ENCODE peak calls at places on chromosomes 3 and 15, in eight cellular contexts. G is testis, K is A549, P is IMR-90, C is stomach, H is uterus, R is Peyer's patch, E is right lobe of liver. W is an unnamed sample.

GRCh38 chr3:192843742-192844350 is 73.8 kb downstream of the MB21D2 start:
- DNase-seq in G (no peak), E (no peak), R (no peak), C (no peak), P (no peak), H (no peak), K (no peak), W (no peak)

GRCh38 chr3:122921791-122922651 is 105.5 kb downstream of the SEMA5B start:
- DNase-seq in E (no peak), C (no peak), G (peak; percentile 35), K (peak; percentile 14), P (no peak), H (no peak), R (no peak), W (peak; percentile 87)

GRCh38 chr3:197003461-197004385 is 25.9 kb downstream of the MELTF start:
- DNase-seq in P (no peak), E (peak; percentile 67), R (peak; percentile 23), K (no peak), H (no peak), G (no peak), C (peak; percentile 44), W (peak; percentile 88)

GRCh38 chr15:65410036-65410435 is 12.7 kb downstream of the IGDCC4 start:
- DNase-seq in K (no peak), E (no peak), C (no peak), P (no peak), R (no peak), G (no peak), H (no peak), W (no peak)

GRCh38 chr3:39250116-39250747 is 29.6 kb downstream of the CX3CR1 start:
- DNase-seq in G (no peak), P (no peak), E (no peak), K (no peak), R (no peak), H (no peak), C (no peak), W (no peak)

GRCh38 chr3:151183253-151183652 is 19.8 kb downstream of the GPR171 start:
- DNase-seq in P (no peak), H (no peak), C (no peak), R (no peak), G (no peak), K (no peak), E (no peak), W (no peak)

GRCh38 chr3:195165790-195166189 is 105.2 kb downstream of the XXYLT1 start:
- DNase-seq in H (no peak), E (no peak), K (no peak), P (no peak), C (no peak), G (no peak), R (no peak), W (no peak)

GRCh38 chr15:98682992-98683701 is 34.8 kb downstream of the IGF1R start:
- DNase-seq in H (no peak), K (no peak), R (no peak), P (peak; percentile 40), E (no peak), C (no peak), G (peak; percentile 53), W (no peak)

GRCh38 chr15:38702178-38702912 is 137.7 kb upstream of the RASGRP1 start:
- DNase-seq in G (no peak), E (peak; percentile 66), P (no peak), K (peak; percentile 26), C (peak; percentile 85), H (no peak), R (no peak), W (no peak)

GRCh38 chr3:126452213-126452612 is 23.5 kb downstream of the ZXDC start:
- DNase-seq in G (peak; percentile 7), H (no peak), P (no peak), K (no peak), R (no peak), E (no peak), C (no peak), W (no peak)

GRCh38 chr15:101495334-101496197 is 6.1 kb upstream of the PCSK6 start:
- DNase-seq in P (no peak), E (no peak), G (no peak), H (no peak), C (no peak), K (no peak), R (no peak), W (no peak)

GRCh38 chr3:79211588-79212359 is 556.0 kb downstream of the ROBO1 start:
- DNase-seq in C (no peak), K (no peak), G (no peak), R (no peak), P (no peak), H (no peak), E (peak; percentile 39), W (no peak)

GRCh38 chr15:91316123-91316522 is 216.1 kb downstream of the SV2B start:
- DNase-seq in G (no peak), E (no peak), R (no peak), C (no peak), H (no peak), K (no peak), P (no peak), W (no peak)

GRCh38 chr3:74267583-74268184 is 346.8 kb downstream of the CNTN3 start:
- DNase-seq in C (no peak), G (peak; percentile 75), P (peak; percentile 63), R (no peak), K (peak; percentile 51), E (no peak), H (no peak), W (peak; percentile 22)

GRCh38 chr3:88149146-88149515 is 628 bp upstream of the C3orf38 start:
- DNase-seq in G (no peak), H (no peak), E (no peak), R (no peak), P (peak; percentile 16), C (no peak), K (no peak), W (no peak)

GRCh38 chr3:21634112-21634511 is 116.9 kb downstream of the ZNF385D start:
- DNase-seq in H (no peak), R (no peak), C (no peak), E (no peak), G (no peak), P (no peak), K (no peak), W (no peak)

GRCh38 chr3:32004111-32004790 is 22.7 kb downstream of the ZNF860 start:
- DNase-seq in E (no peak), C (no peak), P (no peak), G (no peak), R (no peak), H (no peak), K (peak; percentile 20), W (no peak)

GRCh38 chr3:62159693-62160092 is 213.7 kb downstream of the FEZF2 start:
- DNase-seq in K (no peak), R (no peak), E (no peak), H (peak; percentile 76), C (peak; percentile 76), P (peak; percentile 52), G (peak; percentile 88), W (no peak)

GRCh38 chr3:98596902-98597500 is 3.6 kb upstream of the CPOX start:
- DNase-seq in K (peak; percentile 42), G (no peak), C (no peak), P (peak; percentile 34), R (no peak), H (no peak), E (no peak), W (no peak)

GRCh38 chr15:94844533-94845390 is 613.4 kb downstream of the MCTP2 start:
- DNase-seq in R (no peak), G (peak; percentile 76), E (peak; percentile 75), P (no peak), C (peak; percentile 82), K (peak; percentile 21), H (peak; percentile 57), W (peak; percentile 51)

GRCh38 chr3:184756151-184756681 is 44.4 kb upstream of the MAGEF1 start:
- DNase-seq in H (no peak), G (no peak), P (no peak), E (no peak), K (no peak), C (no peak), R (no peak), W (no peak)

GRCh38 chr15:65405793-65406192 is 17.0 kb downstream of the IGDCC4 start:
- DNase-seq in G (no peak), K (no peak), R (no peak), P (no peak), H (no peak), E (no peak), C (no peak), W (no peak)

GRCh38 chr3:120066634-120067033 is 27.6 kb downstream of the GSK3B start:
- DNase-seq in C (no peak), G (no peak), P (no peak), H (no peak), K (no peak), R (no peak), E (no peak), W (no peak)

GRCh38 chr15:67884514-67885225 is 44.8 kb upstream of the RNU6-1 start:
- DNase-seq in R (peak; percentile 29), H (peak; percentile 89), E (peak; percentile 89), P (peak; percentile 54), K (peak; percentile 91), G (peak; percentile 88), C (peak; percentile 89), W (peak; percentile 84)
- TF ChIP-seq POLR2A in R (peak; percentile 38), H (no peak), E (peak; percentile 69), P (no peak), K (peak; percentile 41), G (no peak), C (no peak), W (no peak)

GRCh38 chr15:89121414-89121813 is 33.2 kb downstream of the ABHD2 start:
- DNase-seq in P (no peak), G (no peak), K (peak; percentile 77), E (no peak), C (peak; percentile 56), H (no peak), R (no peak), W (peak; percentile 68)

GRCh38 chr15:89119489-89120478 is 31.5 kb downstream of the ABHD2 start:
- DNase-seq in R (no peak), G (no peak), H (no peak), C (no peak), K (peak; percentile 95), E (no peak), P (peak; percentile 69), W (no peak)

GRCh38 chr15:89125038-89125826 is 37.0 kb downstream of the ABHD2 start:
- DNase-seq in K (peak; percentile 67), C (peak; percentile 56), H (no peak), P (no peak), R (no peak), G (no peak), E (peak; percentile 80), W (no peak)

GRCh38 chr15:89118481-89118989 is 30.3 kb downstream of the ABHD2 start:
- DNase-seq in C (no peak), E (no peak), H (no peak), K (no peak), R (no peak), G (no peak), P (no peak), W (no peak)

GRCh38 chr15:89122532-89123525 is 34.6 kb downstream of the ABHD2 start:
- DNase-seq in H (no peak), C (no peak), P (peak; percentile 65), R (no peak), G (no peak), E (no peak), K (no peak), W (no peak)
- TF ChIP-seq CTCF in H (no peak), C (no peak), P (no peak), R (no peak), G (no peak), E (no peak), K (no peak), W (no peak)

GRCh38 chr3:108221911-108222812 is at the start of gene IFT57:
- DNase-seq in C (peak; percentile 96), R (peak; percentile 98), E (peak; percentile 95), H (peak; percentile 98), P (peak; percentile 98), K (peak; percentile 95), G (peak; percentile 99), W (peak; percentile 98)
- TF ChIP-seq POLR2A in C (no peak), R (peak; percentile 51), E (peak; percentile 44), H (peak; percentile 76), P (peak; percentile 92), K (peak; percentile 32), G (peak; percentile 2), W (peak; percentile 64)

GRCh38 chr15:83112233-83112958 is 5.0 kb downstream of the TM6SF1 start:
- DNase-seq in R (no peak), C (no peak), P (peak; percentile 95), H (no peak), G (no peak), E (no peak), K (no peak), W (no peak)
- TF ChIP-seq CTCF in R (no peak), C (no peak), P (peak; percentile 46), H (no peak), G (no peak), E (no peak), K (no peak), W (no peak)